ENCODE peak calls at places on chromosomes 16 and 17, in nine cellular contexts. N is right atrium auricular region; Z is NCI-H2029; A is endothelial cell; H is BJ; I is amniotic stem cell; F is stimulated activated CD4-positive, alpha-beta T cell treated with anti-CD3 and anti-CD28 coated beads, Interleukin-1b, Interleukin-23, amount 100 ng/mL, for 24 hours; B is AML-193; E is KBM-7. L is an unnamed sample.

GRCh38 chr17:61307905-61308886 is 91.4 kb upstream of the TBX2 start:
- DNase-seq in N (no peak), Z (no peak), A (no peak), H (peak), I (peak), F (no peak), B (no peak), E (no peak), L (peak)

GRCh38 chr17:50905460-50905803 is 39.3 kb upstream of the TOB1 start:
- DNase-seq in N (no peak), Z (peak), A (no peak), H (no peak), I (no peak), F (no peak), B (no peak), E (no peak), L (no peak)

GRCh38 chr16:86015606-86016005 is 116.6 kb downstream of the IRF8 start:
- DNase-seq in N (no peak), Z (no peak), A (no peak), H (no peak), I (no peak), F (no peak), B (no peak), E (no peak), L (no peak)

GRCh38 chr16:85988723-85989313 is 89.9 kb downstream of the IRF8 start:
- DNase-seq in N (no peak), Z (no peak), A (no peak), H (no peak), I (no peak), F (no peak), B (no peak), E (no peak), L (no peak)

GRCh38 chr16:50692999-50693781 is at the start of gene NOD2:
- DNase-seq in N (no peak), Z (no peak), A (peak), H (no peak), I (no peak), F (no peak), B (no peak), E (no peak), L (no peak)

GRCh38 chr16:13923703-13924298 is 3.8 kb downstream of the ERCC4 start:
- DNase-seq in N (no peak), Z (peak), A (no peak), H (no peak), I (no peak), F (no peak), B (peak), E (peak), L (no peak)

GRCh38 chr16:87233928-87234327 is 83.3 kb downstream of the C16orf95 start:
- DNase-seq in N (no peak), Z (no peak), A (peak), H (no peak), I (no peak), F (no peak), B (no peak), E (peak), L (no peak)

GRCh38 chr16:55041540-55042234 is 111.0 kb downstream of the IRX5 start:
- DNase-seq in N (peak), Z (no peak), A (no peak), H (no peak), I (no peak), F (no peak), B (no peak), E (no peak), L (no peak)